ENCODE peak calls at places on chromosomes 11 and 22, in four cellular contexts. R, X, Y and E are unnamed samples. For H3K4me1, the result is how much of the 10 kb centered on the place peaks cover.

GRCh38 chr11:58330861-58331260 is 28.0 kb downstream of the OR5B17 start:
- DNase-seq in R (no peak), X (peak), Y (no peak), E (no peak)

GRCh38 chr11:47394322-47395224 is 13.8 kb upstream of the SLC39A13 start:
- DNase-seq in R (no peak), X (no peak), Y (no peak), E (peak)

GRCh38 chr11:65946655-65947054 is 1.4 kb downstream of the TSGA10IP start:
- DNase-seq in R (no peak), X (no peak), Y (no peak), E (no peak)

GRCh38 chr22:33018232-33018864 is 39.8 kb downstream of the SYN3 start:
- DNase-seq in R (peak), X (peak), Y (peak), E (no peak)

GRCh38 chr11:119375629-119376196 is 5.8 kb downstream of the USP2 start:
- DNase-seq in R (no peak), X (no peak), Y (peak), E (no peak)

GRCh38 chr11:104105155-104105554 is 58.8 kb downstream of the PDGFD start:
- DNase-seq in R (no peak), X (no peak), Y (no peak), E (no peak)

GRCh38 chr11:133026952-133027351 is 505.3 kb downstream of the OPCML start:
- DNase-seq in R (no peak), X (no peak), Y (no peak), E (no peak)

GRCh38 chr11:115505165-115505564 is 950 bp upstream of the CADM1 start:
- DNase-seq in R (no peak), X (no peak), Y (no peak), E (no peak)

GRCh38 chr22:29907753-29908515 is 25.0 kb downstream of the MTMR3 start:
- DNase-seq in R (peak), X (peak), Y (peak), E (no peak)

GRCh38 chr11:2526808-2527381 is 82.1 kb downstream of the KCNQ1 start:
- DNase-seq in R (no peak), X (no peak), Y (peak), E (no peak)

GRCh38 chr22:46976598-46976997 is 214.1 kb downstream of the TBC1D22A start:
- DNase-seq in R (no peak), X (no peak), Y (no peak), E (no peak)

GRCh38 chr11:15889972-15890371 is 466.4 kb downstream of the SOX6 start:
- DNase-seq in R (no peak), X (no peak), Y (no peak), E (no peak)

GRCh38 chr11:95575517-95575916 is 214.1 kb downstream of the FAM76B start:
- DNase-seq in R (no peak), X (no peak), Y (no peak), E (no peak)

GRCh38 chr22:23824476-23825245 is 14.1 kb downstream of the DERL3 start:
- DNase-seq in R (no peak), X (no peak), Y (no peak), E (no peak)

GRCh38 chr22:44516841-44517240 is 18.8 kb upstream of the RTL6 start:
- DNase-seq in R (no peak), X (no peak), Y (no peak), E (no peak)

GRCh38 chr22:19011075-19011474 is 75.0 kb upstream of the PRODH start:
- DNase-seq in R (no peak), X (no peak), Y (no peak), E (no peak)

GRCh38 chr11:130554241-130555055 is 106.0 kb downstream of the ADAMTS15 start:
- DNase-seq in R (no peak), X (peak), Y (no peak), E (no peak)

GRCh38 chr11:29258411-29258810 is 758.4 kb downstream of the KCNA4 start:
- DNase-seq in R (no peak), X (no peak), Y (no peak), E (no peak)

GRCh38 chr11:62573006-62573591 is 592 bp downstream of the EEF1G start:
- DNase-seq in R (no peak), X (no peak), Y (no peak), E (no peak)

GRCh38 chr11:13760115-13760514 is 91.6 kb downstream of the FAR1 start:
- DNase-seq in R (no peak), X (peak), Y (no peak), E (no peak)

GRCh38 chr11:126336646-126337045 is 18.8 kb upstream of the ST3GAL4 start:
- DNase-seq in R (no peak), X (no peak), Y (no peak), E (no peak)

GRCh38 chr22:22687638-22688500 is 43.5 kb downstream of the GGTLC2 start:
- DNase-seq in R (peak), X (peak), Y (no peak), E (no peak)

GRCh38 chr11:18111005-18111404 is 5.1 kb upstream of the SAAL1 start:
- DNase-seq in R (no peak), X (no peak), Y (no peak), E (no peak)

GRCh38 chr11:66291706-66292542 is at the start of gene TMEM151A:
- DNase-seq in R (no peak), X (no peak), Y (no peak), E (no peak)

GRCh38 chr11:65493367-65494176 is 5.3 kb upstream of the MALAT1 start:
- DNase-seq in R (peak), X (peak), Y (peak), E (no peak)

GRCh38 chr22:45763236-45763624 is 91.6 kb downstream of the ATXN10 start:
- DNase-seq in R (no peak), X (no peak), Y (no peak), E (no peak)

GRCh38 chr22:38564669-38565068 is 5.3 kb downstream of the DMC1 start:
- DNase-seq in R (no peak), X (no peak), Y (no peak), E (no peak)

GRCh38 chr11:71182791-71183556 is 69.4 kb downstream of the SHANK2 start:
- DNase-seq in R (no peak), X (peak), Y (no peak), E (no peak)

GRCh38 chr11:111549196-111549868 is 8.8 kb downstream of the LAYN start:
- DNase-seq in R (no peak), X (no peak), Y (no peak), E (no peak)

GRCh38 chr11:95339554-95339953 is 108.6 kb upstream of the SESN3 start:
- DNase-seq in R (no peak), X (no peak), Y (no peak), E (no peak)

GRCh38 chr11:114182471-114182968 is 113.7 kb upstream of the NNMT start:
- DNase-seq in R (no peak), X (no peak), Y (no peak), E (no peak)

GRCh38 chr11:57269580-57270021 is 32.6 kb upstream of the APLNR start:
- DNase-seq in R (no peak), X (no peak), Y (no peak), E (no peak)

GRCh38 chr22:39238124-39238466 is 6.7 kb downstream of the PDGFB start:
- DNase-seq in R (no peak), X (no peak), Y (no peak), E (no peak)

GRCh38 chr11:127866109-127866508 is 721.2 kb downstream of the ETS1 start:
- DNase-seq in R (no peak), X (peak), Y (no peak), E (no peak)

GRCh38 chr11:58992489-58992888 is 53.2 kb downstream of the GLYATL1 start:
- DNase-seq in R (no peak), X (no peak), Y (no peak), E (no peak)

GRCh38 chr22:48979482-48979881 is 848.2 kb downstream of the BRD1 start:
- DNase-seq in R (peak), X (no peak), Y (no peak), E (no peak)

GRCh38 chr11:69190796-69191536 is 35.2 kb downstream of the SMIM38 start:
- DNase-seq in R (no peak), X (no peak), Y (no peak), E (no peak)

GRCh38 chr11:74532496-74533246 is 39.1 kb upstream of the LIPT2 start:
- DNase-seq in R (no peak), X (peak), Y (no peak), E (no peak)

GRCh38 chr11:86459682-86460460 is 85.2 kb downstream of the CCDC81 start:
- DNase-seq in R (peak), X (peak), Y (no peak), E (no peak)

GRCh38 chr22:21764038-21764804 is 28.6 kb upstream of the YPEL1 start:
- DNase-seq in R (no peak), X (no peak), Y (no peak), E (no peak)

GRCh38 chr11:12434255-12434654 is 56.9 kb downstream of the PARVA start:
- DNase-seq in R (no peak), X (no peak), Y (no peak), E (no peak)
- H3K4me1 ChIP-seq in R (under half), X (under half), Y (under half), E (under half)

GRCh38 chr22:36022162-36022561 is 6.5 kb downstream of the RBFOX2 start:
- DNase-seq in R (no peak), X (no peak), Y (no peak), E (no peak)
- H3K27ac ChIP-seq in R (no peak), X (no peak), Y (peak), E (no peak)

DNA sequence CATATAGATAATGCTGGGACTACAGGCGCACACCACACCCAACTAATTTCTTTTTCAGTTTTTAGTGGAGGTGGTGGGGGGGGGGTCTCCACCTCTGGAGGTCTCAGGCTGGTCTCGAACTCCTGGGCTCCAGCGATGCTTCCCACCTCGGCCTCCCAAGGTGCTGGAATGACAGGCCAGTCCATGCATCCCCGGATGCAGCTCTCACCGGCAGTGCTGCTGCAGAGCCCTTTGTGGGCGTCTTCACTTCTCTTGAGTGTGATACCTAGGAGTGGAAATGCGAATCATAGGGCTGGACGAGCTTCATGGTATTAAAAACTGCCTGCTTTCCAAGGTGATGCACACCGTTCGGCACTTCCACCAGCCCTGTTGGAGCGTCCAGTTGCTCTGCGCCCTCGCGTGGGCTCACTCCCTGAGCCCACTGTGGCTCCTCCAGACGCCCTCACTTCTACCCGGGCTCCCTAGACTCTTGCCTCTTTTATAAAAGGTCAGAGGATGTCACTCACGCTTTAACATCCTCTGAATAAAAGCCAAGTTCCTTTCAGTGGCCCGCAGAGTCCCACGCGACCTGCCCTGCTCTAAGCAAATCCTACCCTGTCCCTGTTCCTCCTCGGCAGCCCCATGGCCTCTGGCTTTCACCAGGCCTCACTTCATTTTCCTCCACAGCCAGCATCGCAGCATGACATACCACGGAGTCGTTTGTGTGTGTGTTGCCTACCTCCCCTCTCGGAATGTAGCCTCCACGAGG is 833 bp upstream of the BID start:
- DNase-seq in R (no peak), X (no peak), Y (no peak), E (no peak)
- H3K4me1 ChIP-seq in R (under half), X (under half), Y (under half), E (half or more)

GRCh38 chr11:19814421-19814820 is 101.8 kb downstream of the NAV2 start:
- DNase-seq in R (no peak), X (no peak), Y (no peak), E (no peak)
- H3K27ac ChIP-seq in R (no peak), X (no peak), Y (no peak), E (no peak)

GRCh38 chr22:43504666-43505261 is 93.0 kb downstream of the MPPED1 start:
- DNase-seq in R (no peak), X (no peak), Y (no peak), E (no peak)

GRCh38 chr22:43505423-43505822 is 93.6 kb downstream of the MPPED1 start:
- DNase-seq in R (no peak), X (no peak), Y (no peak), E (no peak)

GRCh38 chr22:43501951-43502874 is 90.4 kb downstream of the MPPED1 start:
- DNase-seq in R (no peak), X (no peak), Y (no peak), E (no peak)

GRCh38 chr22:43505896-43506295 is 94.1 kb downstream of the MPPED1 start:
- DNase-seq in R (no peak), X (no peak), Y (no peak), E (no peak)

DNA sequence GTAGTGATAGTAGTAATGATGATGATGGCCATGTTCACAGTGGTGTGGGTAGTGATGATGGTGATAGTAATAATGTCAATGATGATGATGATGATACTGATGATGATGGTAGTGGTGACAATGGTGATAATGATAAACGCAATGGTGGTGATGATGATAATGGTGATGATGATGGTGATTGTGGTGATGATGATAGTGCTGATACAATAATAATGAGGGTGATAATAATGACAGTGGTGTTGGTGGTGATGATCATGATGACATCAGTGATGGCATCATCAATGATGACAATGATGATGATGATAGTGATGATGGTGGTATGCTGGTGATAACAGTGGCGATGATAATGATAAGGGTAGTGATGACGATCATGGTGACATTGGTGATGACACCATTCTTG is 92.3 kb downstream of the MPPED1 start:
- DNase-seq in R (no peak), X (no peak), Y (no peak), E (no peak)
- H3K4me1 ChIP-seq in R (under half), X (under half), Y (under half), E (under half)

DNA sequence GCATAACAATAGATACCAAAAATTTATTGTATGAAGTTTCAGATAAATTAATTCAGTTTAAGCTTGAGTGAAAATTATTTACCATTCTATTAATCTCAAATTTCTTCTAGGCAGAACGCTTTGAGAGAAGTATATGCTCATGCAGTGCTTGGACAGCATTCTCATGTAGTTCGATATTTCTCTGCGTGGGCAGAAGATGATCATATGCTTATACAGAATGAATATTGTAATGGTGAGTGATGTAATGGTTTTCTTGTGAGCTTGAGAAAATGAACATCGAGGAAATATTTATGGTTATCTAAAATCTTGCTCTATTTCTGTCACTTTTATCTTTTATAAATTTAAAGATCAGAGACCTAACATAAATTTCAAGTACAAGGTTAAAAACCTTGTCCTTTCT is 3.6 kb downstream of the WEE1 start:
- DNase-seq in R (no peak), X (peak), Y (no peak), E (no peak)
- H3K27ac ChIP-seq in R (peak), X (peak), Y (no peak), E (peak)

GRCh38 chr11:64339319-64339718 is 685 bp upstream of the CCDC88B start:
- DNase-seq in R (no peak), X (no peak), Y (no peak), E (no peak)
- H3K4me1 ChIP-seq in R (under half), X (under half), Y (under half), E (under half)

GRCh38 chr22:37203354-37204044 is 8.8 kb downstream of the SSTR3 start:
- DNase-seq in R (no peak), X (no peak), Y (no peak), E (no peak)

GRCh38 chr22:37202001-37202555 is 10.2 kb downstream of the SSTR3 start:
- DNase-seq in R (no peak), X (no peak), Y (no peak), E (no peak)

GRCh38 chr22:37201066-37201820 is 11.0 kb downstream of the SSTR3 start:
- DNase-seq in R (no peak), X (no peak), Y (no peak), E (no peak)

GRCh38 chr22:37204045-37204655 is 8.1 kb downstream of the SSTR3 start:
- DNase-seq in R (no peak), X (no peak), Y (no peak), E (no peak)

DNA sequence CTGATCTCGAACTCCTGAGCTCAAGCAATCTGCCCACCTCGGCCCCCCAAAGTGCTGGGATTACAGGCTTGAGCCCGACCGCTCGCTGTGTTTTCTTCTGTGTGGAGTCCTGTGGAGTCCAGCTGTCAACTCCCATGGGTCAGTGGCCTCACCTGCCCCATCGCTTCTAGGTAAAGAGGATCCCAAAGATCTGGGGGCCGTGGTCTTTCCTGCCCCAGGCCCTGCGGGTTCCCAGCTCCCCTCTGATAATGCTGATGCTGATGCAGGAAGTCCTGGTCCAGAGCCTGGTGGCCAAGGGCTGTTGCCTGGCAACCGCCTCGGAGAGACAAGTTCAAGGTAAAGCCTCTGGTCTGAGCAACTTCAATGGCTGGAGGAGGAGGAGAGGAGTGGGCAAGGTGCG is 9.6 kb downstream of the SSTR3 start:
- DNase-seq in R (no peak), X (no peak), Y (no peak), E (no peak)
- H3K27ac ChIP-seq in R (no peak), X (no peak), Y (no peak), E (no peak)

DNA sequence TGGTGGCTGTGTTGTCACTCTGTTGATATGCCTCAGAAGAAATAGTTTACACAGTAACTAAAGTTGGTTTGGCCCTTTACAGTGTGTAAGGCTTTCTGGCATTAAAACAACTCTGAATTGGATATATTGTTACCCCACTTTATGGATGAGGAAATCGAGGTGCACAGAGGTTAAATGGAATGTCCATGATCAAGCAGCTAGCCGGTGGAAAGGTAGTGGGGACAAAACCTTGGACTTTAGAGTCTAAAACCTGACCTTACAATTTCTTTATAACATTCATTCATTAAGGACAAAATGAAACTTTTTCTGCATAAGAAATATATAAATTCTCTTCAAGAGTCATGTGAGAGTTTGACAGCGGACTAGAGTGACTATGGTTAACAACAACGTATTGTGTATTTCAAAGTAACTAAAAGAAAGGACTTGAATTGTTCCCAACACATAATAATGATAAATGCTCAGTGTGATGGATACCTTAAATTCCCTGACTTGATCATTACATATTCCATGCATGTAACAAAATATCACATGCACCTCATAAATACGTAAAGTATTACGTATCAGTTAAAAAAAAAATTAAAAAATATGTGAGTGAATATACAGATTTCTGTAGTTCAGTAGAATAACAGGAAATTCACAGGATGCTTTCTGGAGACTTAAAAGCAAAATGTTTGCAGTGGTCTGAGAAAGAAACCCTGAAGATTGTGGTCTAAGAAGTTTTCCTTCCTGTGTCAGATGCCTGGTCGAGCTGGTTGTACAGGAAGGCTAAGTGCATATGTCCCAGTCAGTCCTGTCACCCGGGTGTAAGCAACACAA is 51.0 kb downstream of the TEAD1 start:
- DNase-seq in R (no peak), X (no peak), Y (no peak), E (no peak)
- H3K4me1 ChIP-seq in R (half or more), X (under half), Y (under half), E (under half)